ENCODE peak calls at places on chromosomes 11 and 22, in four cellular contexts. W is ureter, Y is PC-9, P is lower lobe of right lung. S is an unnamed sample.

GRCh38 chr11:926341-926916 is 759 bp downstream of the AP2A2 start:
- DNase-seq in W (no peak), P (no peak), Y (no peak), S (no peak)

GRCh38 chr11:120208777-120209176 is 2.1 kb upstream of the OAF start:
- DNase-seq in P (no peak), Y (peak), W (no peak), S (no peak)

GRCh38 chr11:124339671-124340447 is 19.9 kb upstream of the OR8D2 start:
- DNase-seq in W (no peak), Y (no peak), P (no peak), S (no peak)

GRCh38 chr22:48640890-48641771 is 1186.5 kb downstream of the BRD1 start:
- DNase-seq in W (no peak), P (no peak), Y (no peak), S (no peak)

GRCh38 chr11:121636341-121637176 is 183.8 kb upstream of the SORL1-AS1 start:
- DNase-seq in Y (peak), W (no peak), P (no peak), S (no peak)

GRCh38 chr11:128704517-128704916 is 10.6 kb downstream of the FLI1 start:
- DNase-seq in P (no peak), Y (no peak), W (no peak), S (no peak)

GRCh38 chr11:64870176-64870892 is 8.1 kb downstream of the EHD1 start:
- DNase-seq in Y (peak), W (no peak), P (no peak), S (peak)

GRCh38 chr11:123640677-123641494 is 13.5 kb downstream of the SCN3B start:
- DNase-seq in W (no peak), Y (no peak), P (no peak), S (no peak)

GRCh38 chr11:87057749-87058148 is 20.0 kb downstream of the TMEM135 start:
- DNase-seq in Y (no peak), P (no peak), W (no peak), S (no peak)

GRCh38 chr11:69084371-69084770 is 35.6 kb downstream of the TPCN2 start:
- DNase-seq in P (no peak), Y (no peak), W (no peak), S (no peak)

GRCh38 chr22:24601217-24602104 is 1.5 kb upstream of the GGT1 start:
- DNase-seq in P (peak), W (no peak), Y (peak), S (peak)

GRCh38 chr11:60942970-60943565 is 8.9 kb downstream of the SLC15A3 start:
- DNase-seq in Y (peak), W (peak), P (no peak), S (no peak)

S was measured in posterior vena cava.